ENCODE peak calls at places on chromosomes 7 and 10, in nine cellular contexts. One of them, this sample, is unnamed.

GRCh38 chr10:29517352-29517923 is 117.3 kb downstream of the SVIL start:
- ATAC-seq in left ventricle myocardium superior: peak
- ATAC-seq in CD4-positive, CD25-positive, alpha-beta regulatory T cell: no peak
- ATAC-seq in activated CD8-positive, alpha-beta T cell treated with anti-CD3 and anti-CD28 coated beads, Interleukin-2, amount 10 ng/mL, durations not matched to agents 7 days and 5 days: peak
- ATAC-seq in CD8-positive, alpha-beta T cell: no peak
- ATAC-seq in heart left ventricle: peak
- ATAC-seq in activated T-cell treated with anti-CD3 and anti-CD28 coated beads, Interleukin-2, amount 50 U/mL, for 4 hours: no peak
- ATAC-seq in right lobe of liver: peak
- ATAC-seq in mucosa of descending colon: no peak
- ATAC-seq in this sample: peak

GRCh38 chr10:124125305-124126116 is 32.1 kb upstream of the CHST15 start:
- ATAC-seq in left ventricle myocardium superior: no peak
- ATAC-seq in CD4-positive, CD25-positive, alpha-beta regulatory T cell: peak
- ATAC-seq in activated CD8-positive, alpha-beta T cell treated with anti-CD3 and anti-CD28 coated beads, Interleukin-2, amount 10 ng/mL, durations not matched to agents 7 days and 5 days: no peak
- ATAC-seq in CD8-positive, alpha-beta T cell: peak
- ATAC-seq in heart left ventricle: no peak
- ATAC-seq in activated T-cell treated with anti-CD3 and anti-CD28 coated beads, Interleukin-2, amount 50 U/mL, for 4 hours: no peak
- ATAC-seq in right lobe of liver: no peak
- ATAC-seq in mucosa of descending colon: no peak
- ATAC-seq in this sample: no peak

GRCh38 chr7:116540743-116541142 is 15.9 kb downstream of the CAV1 start:
- ATAC-seq in left ventricle myocardium superior: no peak
- ATAC-seq in CD4-positive, CD25-positive, alpha-beta regulatory T cell: no peak
- ATAC-seq in activated CD8-positive, alpha-beta T cell treated with anti-CD3 and anti-CD28 coated beads, Interleukin-2, amount 10 ng/mL, durations not matched to agents 7 days and 5 days: no peak
- ATAC-seq in CD8-positive, alpha-beta T cell: no peak
- ATAC-seq in heart left ventricle: no peak
- ATAC-seq in activated T-cell treated with anti-CD3 and anti-CD28 coated beads, Interleukin-2, amount 50 U/mL, for 4 hours: no peak
- ATAC-seq in right lobe of liver: no peak
- ATAC-seq in mucosa of descending colon: no peak
- ATAC-seq in this sample: no peak

GRCh38 chr10:72127571-72127970 is 39.2 kb upstream of the SPOCK2 start:
- ATAC-seq in left ventricle myocardium superior: no peak
- ATAC-seq in CD4-positive, CD25-positive, alpha-beta regulatory T cell: no peak
- ATAC-seq in activated CD8-positive, alpha-beta T cell treated with anti-CD3 and anti-CD28 coated beads, Interleukin-2, amount 10 ng/mL, durations not matched to agents 7 days and 5 days: no peak
- ATAC-seq in CD8-positive, alpha-beta T cell: no peak
- ATAC-seq in heart left ventricle: no peak
- ATAC-seq in activated T-cell treated with anti-CD3 and anti-CD28 coated beads, Interleukin-2, amount 50 U/mL, for 4 hours: no peak
- ATAC-seq in right lobe of liver: no peak
- ATAC-seq in mucosa of descending colon: no peak
- ATAC-seq in this sample: no peak

GRCh38 chr7:138029126-138029525 is 27.2 kb upstream of the CREB3L2 start:
- ATAC-seq in left ventricle myocardium superior: no peak
- ATAC-seq in CD4-positive, CD25-positive, alpha-beta regulatory T cell: no peak
- ATAC-seq in activated CD8-positive, alpha-beta T cell treated with anti-CD3 and anti-CD28 coated beads, Interleukin-2, amount 10 ng/mL, durations not matched to agents 7 days and 5 days: no peak
- ATAC-seq in CD8-positive, alpha-beta T cell: no peak
- ATAC-seq in heart left ventricle: no peak
- ATAC-seq in activated T-cell treated with anti-CD3 and anti-CD28 coated beads, Interleukin-2, amount 50 U/mL, for 4 hours: no peak
- ATAC-seq in right lobe of liver: no peak
- ATAC-seq in mucosa of descending colon: no peak
- ATAC-seq in this sample: no peak

GRCh38 chr7:39693812-39694211 is 70.4 kb downstream of the RALA start:
- ATAC-seq in left ventricle myocardium superior: peak
- ATAC-seq in CD4-positive, CD25-positive, alpha-beta regulatory T cell: no peak
- ATAC-seq in activated CD8-positive, alpha-beta T cell treated with anti-CD3 and anti-CD28 coated beads, Interleukin-2, amount 10 ng/mL, durations not matched to agents 7 days and 5 days: no peak
- ATAC-seq in CD8-positive, alpha-beta T cell: no peak
- ATAC-seq in heart left ventricle: no peak
- ATAC-seq in activated T-cell treated with anti-CD3 and anti-CD28 coated beads, Interleukin-2, amount 50 U/mL, for 4 hours: no peak
- ATAC-seq in right lobe of liver: no peak
- ATAC-seq in mucosa of descending colon: no peak
- ATAC-seq in this sample: no peak

GRCh38 chr7:157645539-157645938 is 308.7 kb downstream of the DNAJB6 start:
- ATAC-seq in left ventricle myocardium superior: no peak
- ATAC-seq in CD4-positive, CD25-positive, alpha-beta regulatory T cell: no peak
- ATAC-seq in activated CD8-positive, alpha-beta T cell treated with anti-CD3 and anti-CD28 coated beads, Interleukin-2, amount 10 ng/mL, durations not matched to agents 7 days and 5 days: no peak
- ATAC-seq in CD8-positive, alpha-beta T cell: no peak
- ATAC-seq in heart left ventricle: peak
- ATAC-seq in activated T-cell treated with anti-CD3 and anti-CD28 coated beads, Interleukin-2, amount 50 U/mL, for 4 hours: no peak
- ATAC-seq in right lobe of liver: no peak
- ATAC-seq in mucosa of descending colon: no peak
- ATAC-seq in this sample: no peak

GRCh38 chr10:126215767-126216166 is 172.5 kb downstream of the ADAM12 start:
- ATAC-seq in left ventricle myocardium superior: no peak
- ATAC-seq in CD4-positive, CD25-positive, alpha-beta regulatory T cell: no peak
- ATAC-seq in activated CD8-positive, alpha-beta T cell treated with anti-CD3 and anti-CD28 coated beads, Interleukin-2, amount 10 ng/mL, durations not matched to agents 7 days and 5 days: no peak
- ATAC-seq in CD8-positive, alpha-beta T cell: no peak
- ATAC-seq in heart left ventricle: no peak
- ATAC-seq in activated T-cell treated with anti-CD3 and anti-CD28 coated beads, Interleukin-2, amount 50 U/mL, for 4 hours: no peak
- ATAC-seq in right lobe of liver: no peak
- ATAC-seq in mucosa of descending colon: no peak
- ATAC-seq in this sample: no peak

GRCh38 chr7:3197567-3198212 is 103.4 kb upstream of the SDK1 start:
- ATAC-seq in left ventricle myocardium superior: no peak
- ATAC-seq in CD4-positive, CD25-positive, alpha-beta regulatory T cell: no peak
- ATAC-seq in activated CD8-positive, alpha-beta T cell treated with anti-CD3 and anti-CD28 coated beads, Interleukin-2, amount 10 ng/mL, durations not matched to agents 7 days and 5 days: no peak
- ATAC-seq in CD8-positive, alpha-beta T cell: no peak
- ATAC-seq in heart left ventricle: no peak
- ATAC-seq in activated T-cell treated with anti-CD3 and anti-CD28 coated beads, Interleukin-2, amount 50 U/mL, for 4 hours: no peak
- ATAC-seq in right lobe of liver: no peak
- ATAC-seq in mucosa of descending colon: no peak
- ATAC-seq in this sample: no peak

GRCh38 chr7:66681491-66682349 is 53.0 kb downstream of the KCTD7 start:
- ATAC-seq in left ventricle myocardium superior: peak
- ATAC-seq in CD4-positive, CD25-positive, alpha-beta regulatory T cell: peak
- ATAC-seq in activated CD8-positive, alpha-beta T cell treated with anti-CD3 and anti-CD28 coated beads, Interleukin-2, amount 10 ng/mL, durations not matched to agents 7 days and 5 days: peak
- ATAC-seq in CD8-positive, alpha-beta T cell: peak
- ATAC-seq in heart left ventricle: peak
- ATAC-seq in activated T-cell treated with anti-CD3 and anti-CD28 coated beads, Interleukin-2, amount 50 U/mL, for 4 hours: peak
- ATAC-seq in right lobe of liver: peak
- ATAC-seq in mucosa of descending colon: peak
- ATAC-seq in this sample: peak

GRCh38 chr10:105183506-105183905 is 542.4 kb downstream of the SORCS3 start:
- ATAC-seq in left ventricle myocardium superior: no peak
- ATAC-seq in CD4-positive, CD25-positive, alpha-beta regulatory T cell: no peak
- ATAC-seq in activated CD8-positive, alpha-beta T cell treated with anti-CD3 and anti-CD28 coated beads, Interleukin-2, amount 10 ng/mL, durations not matched to agents 7 days and 5 days: no peak
- ATAC-seq in CD8-positive, alpha-beta T cell: no peak
- ATAC-seq in heart left ventricle: no peak
- ATAC-seq in activated T-cell treated with anti-CD3 and anti-CD28 coated beads, Interleukin-2, amount 50 U/mL, for 4 hours: no peak
- ATAC-seq in right lobe of liver: no peak
- ATAC-seq in mucosa of descending colon: no peak
- ATAC-seq in this sample: no peak

GRCh38 chr7:136687693-136688322 is 180.6 kb upstream of the CHRM2 start:
- ATAC-seq in left ventricle myocardium superior: no peak
- ATAC-seq in CD4-positive, CD25-positive, alpha-beta regulatory T cell: no peak
- ATAC-seq in activated CD8-positive, alpha-beta T cell treated with anti-CD3 and anti-CD28 coated beads, Interleukin-2, amount 10 ng/mL, durations not matched to agents 7 days and 5 days: no peak
- ATAC-seq in CD8-positive, alpha-beta T cell: no peak
- ATAC-seq in heart left ventricle: no peak
- ATAC-seq in activated T-cell treated with anti-CD3 and anti-CD28 coated beads, Interleukin-2, amount 50 U/mL, for 4 hours: no peak
- ATAC-seq in right lobe of liver: peak
- ATAC-seq in mucosa of descending colon: no peak
- ATAC-seq in this sample: no peak

This sample was measured in gastroesophageal sphincter.